ENCODE peak calls at places on chromosomes 13 and 19, in nine cellular contexts. H is GM12892, D is sigmoid colon, V is GM12878, B is spleen, F is prostate gland, O is GM23338, G is suprapubic skin, X is H1. U is an unnamed sample.

GRCh38 chr19:38741670-38742069 is 2.6 kb downstream of the CAPN12 start:
- DNase-seq in H (peak; percentile 15), D (no peak), V (no peak), B (peak; percentile 61), F (no peak), O (no peak), G (no peak), X (no peak), U (no peak)

GRCh38 chr13:86870388-86870966 is 800.7 kb upstream of the SLITRK5 start:
- DNase-seq in H (no peak), D (no peak), V (no peak), B (no peak), F (no peak), O (peak; percentile 32), G (no peak), X (no peak), U (no peak)

GRCh38 chr19:12913871-12914690 is 5.0 kb downstream of the SYCE2 start:
- DNase-seq in H (no peak), D (peak; percentile 74), V (no peak), B (peak; percentile 84), F (no peak), O (no peak), G (no peak), X (no peak), U (peak; percentile 65)

GRCh38 chr19:31204115-31204514 is 145.1 kb downstream of the TSHZ3 start:
- DNase-seq in H (no peak), D (no peak), V (no peak), B (no peak), F (no peak), O (no peak), G (no peak), X (no peak), U (no peak)

GRCh38 chr13:44244288-44244687 is 129.3 kb upstream of the SERP2 start:
- DNase-seq in H (no peak), D (no peak), V (no peak), B (no peak), F (no peak), O (no peak), G (no peak), X (no peak), U (no peak)

GRCh38 chr13:24074687-24075086 is 85.8 kb upstream of the SPATA13 start:
- DNase-seq in H (no peak), D (no peak), V (no peak), B (no peak), F (peak; percentile 38), O (no peak), G (no peak), X (no peak), U (no peak)

GRCh38 chr13:42808572-42808971 is 27.2 kb downstream of the FAM216B start:
- DNase-seq in H (no peak), D (no peak), V (no peak), B (no peak), F (no peak), O (no peak), G (no peak), X (no peak), U (no peak)

GRCh38 chr13:98957731-98958442 is 20.0 kb downstream of the DOCK9 start:
- DNase-seq in H (no peak), D (no peak), V (no peak), B (peak; percentile 35), F (no peak), O (no peak), G (no peak), X (no peak), U (no peak)

GRCh38 chr13:27954406-27954851 is 14.7 kb downstream of the CDX2 start:
- DNase-seq in H (no peak), D (no peak), V (no peak), B (peak; percentile 75), F (no peak), O (peak; percentile 75), G (no peak), X (no peak), U (no peak)

GRCh38 chr19:12884926-12885748 is 1.9 kb downstream of the KLF1 start:
- DNase-seq in H (peak; percentile 80), D (peak; percentile 85), V (peak; percentile 57), B (peak; percentile 96), F (peak; percentile 84), O (peak; percentile 100), G (no peak), X (peak; percentile 94), U (peak; percentile 87)

GRCh38 chr19:3499738-3500428 is 591 bp downstream of the DOHH start:
- DNase-seq in H (no peak), D (no peak), V (no peak), B (no peak), F (no peak), O (peak; percentile 42), G (no peak), X (no peak), U (no peak)

GRCh38 chr13:45121421-45121820 is 1.1 kb downstream of the GTF2F2 start:
- DNase-seq in H (no peak), D (no peak), V (no peak), B (no peak), F (no peak), O (peak; percentile 54), G (no peak), X (no peak), U (no peak)

GRCh38 chr13:49935171-49936084 is 712 bp downstream of the SPRYD7 start:
- DNase-seq in H (peak; percentile 10), D (peak; percentile 71), V (no peak), B (no peak), F (peak; percentile 13), O (peak; percentile 68), G (no peak), X (peak; percentile 3), U (peak; percentile 51)

GRCh38 chr13:37192986-37193385 is 87.5 kb upstream of the CSNK1A1L start:
- DNase-seq in H (no peak), D (no peak), V (no peak), B (no peak), F (no peak), O (no peak), G (no peak), X (no peak), U (no peak)

GRCh38 chr13:98269386-98269785 is 92.3 kb upstream of the RNF113B start:
- DNase-seq in H (no peak), D (no peak), V (no peak), B (no peak), F (no peak), O (no peak), G (no peak), X (no peak), U (no peak)

GRCh38 chr13:37667631-37668161 is 69.1 kb upstream of the POSTN start:
- DNase-seq in H (no peak), D (no peak), V (no peak), B (no peak), F (no peak), O (no peak), G (no peak), X (no peak), U (no peak)

DNA sequence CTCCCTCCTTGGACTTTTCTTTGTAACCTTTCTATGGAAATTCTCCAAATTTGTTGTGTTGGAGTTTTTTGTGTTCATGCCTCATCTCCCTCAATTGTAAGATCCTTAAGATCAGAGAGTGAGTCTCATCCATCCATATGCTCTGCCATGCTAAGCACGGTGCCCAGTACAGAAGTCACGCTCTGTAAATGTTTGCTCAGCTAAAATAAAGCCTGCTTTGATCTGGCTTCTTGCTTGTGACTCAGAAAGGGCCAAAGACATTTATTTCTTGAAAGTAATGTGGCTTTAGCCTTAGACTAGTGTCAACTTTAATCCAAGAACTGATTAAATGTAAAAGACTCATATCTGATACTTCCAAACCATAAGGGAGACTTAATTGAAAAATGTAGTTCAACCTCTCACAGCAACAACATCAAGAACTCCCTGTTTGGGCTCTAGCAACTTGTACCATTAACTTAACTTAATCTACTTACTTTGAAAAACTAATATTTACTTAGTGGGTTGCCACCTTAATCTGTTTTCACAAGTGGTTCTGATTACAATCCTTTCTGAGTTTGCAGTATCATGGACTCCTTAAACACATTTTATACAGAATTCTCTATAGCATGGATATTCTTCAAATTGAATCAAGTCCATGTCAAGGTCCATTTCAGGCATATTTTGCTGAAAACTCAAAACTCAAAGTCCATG is 100.2 kb downstream of the KL start:
- DNase-seq in H (no peak), D (no peak), V (no peak), B (no peak), F (peak; percentile 47), O (no peak), G (no peak), X (no peak), U (no peak)
- TF ChIP-seq POLR2AphosphoS5 in H (no peak), D (no peak), V (no peak), B (no peak), F (peak; percentile 72), O (no peak), G (no peak), X (no peak), U (no peak)

DNA sequence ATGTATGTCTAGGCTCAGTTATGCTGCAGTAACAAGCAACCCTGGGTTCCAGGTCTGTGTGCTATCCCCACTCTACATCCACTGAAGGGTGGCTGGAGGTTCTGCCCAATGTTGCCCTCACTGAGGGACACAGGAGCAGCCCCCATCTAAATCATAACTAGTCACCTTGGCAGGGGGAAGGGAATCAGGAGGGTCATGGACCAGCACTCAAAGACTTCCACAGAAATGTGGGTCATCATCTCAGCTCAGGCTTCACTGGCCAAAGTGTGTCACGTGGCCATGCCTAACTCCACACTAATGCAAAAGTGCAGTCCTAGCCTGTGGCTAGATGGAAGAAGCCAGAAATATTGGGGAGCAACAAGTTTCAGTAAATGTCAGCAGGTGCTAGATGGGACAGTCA is 137.3 kb upstream of the ZNF507 start:
- DNase-seq in H (no peak), D (no peak), V (no peak), B (no peak), F (no peak), O (no peak), G (no peak), X (no peak), U (no peak)
- TF ChIP-seq POLR2AphosphoS5 in H (no peak), D (no peak), V (no peak), B (no peak), F (no peak), O (no peak), G (no peak), X (no peak), U (no peak)

DNA sequence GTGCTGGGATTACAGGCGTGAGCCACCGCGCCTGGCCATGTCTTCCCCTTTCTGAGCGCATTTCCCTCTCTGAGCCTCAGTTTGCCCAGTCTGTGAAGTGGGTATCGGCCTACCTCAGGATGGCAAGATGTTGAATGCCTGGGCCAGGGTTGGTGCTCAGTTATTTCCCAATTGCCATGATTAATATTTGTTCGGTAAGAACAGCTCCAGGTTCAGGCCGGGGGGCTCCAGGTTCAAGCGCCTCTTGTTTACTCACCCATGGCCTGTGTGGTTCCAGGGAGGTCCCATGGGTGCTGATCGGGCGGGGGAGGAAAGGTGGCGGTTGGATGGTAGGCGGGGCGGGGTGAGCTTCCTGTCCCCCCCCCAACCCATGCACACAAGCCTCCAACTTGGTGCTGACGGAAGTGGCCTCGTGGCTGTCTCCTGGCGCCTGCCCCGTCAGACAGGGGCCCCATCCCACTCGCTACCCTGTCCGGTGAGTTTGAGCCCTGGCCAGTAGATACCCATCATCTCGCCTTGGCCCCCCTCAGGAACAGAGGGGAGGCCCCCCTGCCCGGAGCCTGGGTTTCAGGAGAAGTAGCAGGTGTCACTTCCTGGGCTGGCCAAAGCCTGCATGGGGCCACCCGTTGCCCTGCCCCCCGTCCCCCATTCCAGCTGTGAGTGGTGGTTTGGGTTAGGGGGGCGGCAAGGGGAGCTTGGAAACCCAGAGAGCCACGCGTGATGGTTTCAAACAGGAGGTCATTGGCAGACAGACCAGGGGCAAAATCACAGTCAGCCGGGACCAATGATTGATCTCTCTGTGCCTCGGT is at the start of gene FCHO1:
- DNase-seq in H (peak; percentile 58), D (peak; percentile 71), V (peak; percentile 87), B (peak; percentile 95), F (no peak), O (no peak), G (no peak), X (no peak), U (no peak)
- TF ChIP-seq POLR2AphosphoS5 in H (peak; percentile 59), D (no peak), V (peak; percentile 59), B (peak; percentile 88), F (no peak), O (no peak), G (no peak), X (no peak), U (no peak)

GRCh38 chr19:15115080-15115479 is 7.9 kb downstream of the SYDE1 start:
- DNase-seq in H (no peak), D (peak; percentile 90), V (no peak), B (no peak), F (no peak), O (no peak), G (no peak), X (no peak), U (no peak)
- TF ChIP-seq POLR2AphosphoS5 in H (no peak), D (no peak), V (no peak), B (peak; percentile 47), F (no peak), O (no peak), G (no peak), X (peak; percentile 62), U (no peak)